ENCODE peak calls at places on chromosomes 2 and 18, in five cellular contexts. One of them, this sample, is unnamed.

GRCh38 chr2:15177103-15177502 is 384.0 kb downstream of the NBAS start:
- DNase-seq in ovary: no peak
- DNase-seq in colonic mucosa: no peak
- DNase-seq in brain microvascular endothelial cell: peak
- DNase-seq in uterus: no peak
- DNase-seq in this sample: no peak

GRCh38 chr18:56517761-56518160 is 120.6 kb downstream of the TXNL1 start:
- DNase-seq in ovary: no peak
- DNase-seq in colonic mucosa: no peak
- DNase-seq in brain microvascular endothelial cell: no peak
- DNase-seq in uterus: no peak
- DNase-seq in this sample: no peak

GRCh38 chr2:64017811-64018714 is 1.2 kb downstream of the VPS54 start:
- DNase-seq in ovary: no peak
- DNase-seq in colonic mucosa: peak
- DNase-seq in brain microvascular endothelial cell: no peak
- DNase-seq in uterus: no peak
- DNase-seq in this sample: no peak

GRCh38 chr2:239506101-239506808 is 105.4 kb upstream of the HDAC4 start:
- DNase-seq in ovary: no peak
- DNase-seq in colonic mucosa: no peak
- DNase-seq in brain microvascular endothelial cell: no peak
- DNase-seq in uterus: no peak
- DNase-seq in this sample: no peak

GRCh38 chr2:12045864-12046291 is 299.4 kb downstream of the LPIN1 start:
- DNase-seq in ovary: no peak
- DNase-seq in colonic mucosa: no peak
- DNase-seq in brain microvascular endothelial cell: no peak
- DNase-seq in uterus: no peak
- DNase-seq in this sample: no peak

GRCh38 chr2:31384351-31384750 is 30.2 kb downstream of the XDH start:
- DNase-seq in ovary: no peak
- DNase-seq in colonic mucosa: no peak
- DNase-seq in brain microvascular endothelial cell: peak
- DNase-seq in uterus: no peak
- DNase-seq in this sample: no peak

GRCh38 chr2:160271166-160272086 is 71.4 kb upstream of the ITGB6 start:
- DNase-seq in ovary: peak
- DNase-seq in colonic mucosa: no peak
- DNase-seq in brain microvascular endothelial cell: no peak
- DNase-seq in uterus: peak
- DNase-seq in this sample: peak

GRCh38 chr18:830315-830901 is 18.4 kb upstream of the YES1 start:
- DNase-seq in ovary: no peak
- DNase-seq in colonic mucosa: no peak
- DNase-seq in brain microvascular endothelial cell: peak
- DNase-seq in uterus: no peak
- DNase-seq in this sample: no peak

GRCh38 chr2:152500777-152501176 is 165.8 kb downstream of the FMNL2 start:
- DNase-seq in ovary: no peak
- DNase-seq in colonic mucosa: no peak
- DNase-seq in brain microvascular endothelial cell: no peak
- DNase-seq in uterus: no peak
- DNase-seq in this sample: peak

GRCh38 chr2:201852878-201853415 is 46.6 kb downstream of the CDK15 start:
- DNase-seq in ovary: no peak
- DNase-seq in colonic mucosa: no peak
- DNase-seq in brain microvascular endothelial cell: no peak
- DNase-seq in uterus: no peak
- DNase-seq in this sample: no peak

GRCh38 chr2:215825709-215826108 is 187.6 kb downstream of the MREG start:
- DNase-seq in ovary: no peak
- DNase-seq in colonic mucosa: no peak
- DNase-seq in brain microvascular endothelial cell: no peak
- DNase-seq in uterus: no peak
- DNase-seq in this sample: no peak

GRCh38 chr2:28175028-28175427 is 217.6 kb upstream of the FOSL2 start:
- DNase-seq in ovary: no peak
- DNase-seq in colonic mucosa: no peak
- DNase-seq in brain microvascular endothelial cell: no peak
- DNase-seq in uterus: no peak
- DNase-seq in this sample: no peak

GRCh38 chr2:11500702-11501303 is 33.0 kb upstream of the GREB1 start:
- DNase-seq in ovary: no peak
- DNase-seq in colonic mucosa: no peak
- DNase-seq in brain microvascular endothelial cell: no peak
- DNase-seq in uterus: no peak
- DNase-seq in this sample: no peak

GRCh38 chr2:151727593-151728552 is 6.4 kb downstream of the NEB start:
- DNase-seq in ovary: no peak
- DNase-seq in colonic mucosa: no peak
- DNase-seq in brain microvascular endothelial cell: no peak
- DNase-seq in uterus: no peak
- DNase-seq in this sample: no peak

GRCh38 chr2:63257473-63257872 is 206.8 kb downstream of the OTX1 start:
- DNase-seq in ovary: no peak
- DNase-seq in colonic mucosa: no peak
- DNase-seq in brain microvascular endothelial cell: no peak
- DNase-seq in uterus: no peak
- DNase-seq in this sample: no peak

GRCh38 chr2:222561817-222562424 is 94.0 kb downstream of the FARSB start:
- DNase-seq in ovary: no peak
- DNase-seq in colonic mucosa: peak
- DNase-seq in brain microvascular endothelial cell: peak
- DNase-seq in uterus: peak
- DNase-seq in this sample: no peak

GRCh38 chr2:46298522-46299351 is 1.5 kb downstream of the EPAS1 start:
- DNase-seq in ovary: peak
- DNase-seq in colonic mucosa: peak
- DNase-seq in brain microvascular endothelial cell: no peak
- DNase-seq in uterus: peak
- DNase-seq in this sample: peak

GRCh38 chr18:51077217-51077616 is 47.2 kb downstream of the SMAD4 start:
- DNase-seq in ovary: no peak
- DNase-seq in colonic mucosa: no peak
- DNase-seq in brain microvascular endothelial cell: peak
- DNase-seq in uterus: no peak
- DNase-seq in this sample: no peak

GRCh38 chr2:213317929-213318328 is 33.7 kb downstream of the SPAG16 start:
- DNase-seq in ovary: no peak
- DNase-seq in colonic mucosa: no peak
- DNase-seq in brain microvascular endothelial cell: peak
- DNase-seq in uterus: no peak
- DNase-seq in this sample: no peak

GRCh38 chr2:224268441-224268840 is 133.5 kb downstream of the FAM124B start:
- DNase-seq in ovary: no peak
- DNase-seq in colonic mucosa: no peak
- DNase-seq in brain microvascular endothelial cell: peak
- DNase-seq in uterus: no peak
- DNase-seq in this sample: no peak

GRCh38 chr2:29249666-29250253 is 134.5 kb downstream of the CLIP4 start:
- DNase-seq in ovary: no peak
- DNase-seq in colonic mucosa: no peak
- DNase-seq in brain microvascular endothelial cell: no peak
- DNase-seq in uterus: no peak
- DNase-seq in this sample: no peak

GRCh38 chr2:29014811-29015414 is 33.8 kb downstream of the TOGARAM2 start:
- DNase-seq in ovary: peak
- DNase-seq in colonic mucosa: peak
- DNase-seq in brain microvascular endothelial cell: peak
- DNase-seq in uterus: no peak
- DNase-seq in this sample: no peak

GRCh38 chr2:27442981-27443323 is 771 bp downstream of the KRTCAP3 start:
- DNase-seq in ovary: no peak
- DNase-seq in colonic mucosa: peak
- DNase-seq in brain microvascular endothelial cell: no peak
- DNase-seq in uterus: no peak
- DNase-seq in this sample: no peak

GRCh38 chr2:219626540-219626939 is 890 bp upstream of the SLC4A3 start:
- DNase-seq in ovary: peak
- DNase-seq in colonic mucosa: no peak
- DNase-seq in brain microvascular endothelial cell: no peak
- DNase-seq in uterus: peak
- DNase-seq in this sample: no peak

DNA sequence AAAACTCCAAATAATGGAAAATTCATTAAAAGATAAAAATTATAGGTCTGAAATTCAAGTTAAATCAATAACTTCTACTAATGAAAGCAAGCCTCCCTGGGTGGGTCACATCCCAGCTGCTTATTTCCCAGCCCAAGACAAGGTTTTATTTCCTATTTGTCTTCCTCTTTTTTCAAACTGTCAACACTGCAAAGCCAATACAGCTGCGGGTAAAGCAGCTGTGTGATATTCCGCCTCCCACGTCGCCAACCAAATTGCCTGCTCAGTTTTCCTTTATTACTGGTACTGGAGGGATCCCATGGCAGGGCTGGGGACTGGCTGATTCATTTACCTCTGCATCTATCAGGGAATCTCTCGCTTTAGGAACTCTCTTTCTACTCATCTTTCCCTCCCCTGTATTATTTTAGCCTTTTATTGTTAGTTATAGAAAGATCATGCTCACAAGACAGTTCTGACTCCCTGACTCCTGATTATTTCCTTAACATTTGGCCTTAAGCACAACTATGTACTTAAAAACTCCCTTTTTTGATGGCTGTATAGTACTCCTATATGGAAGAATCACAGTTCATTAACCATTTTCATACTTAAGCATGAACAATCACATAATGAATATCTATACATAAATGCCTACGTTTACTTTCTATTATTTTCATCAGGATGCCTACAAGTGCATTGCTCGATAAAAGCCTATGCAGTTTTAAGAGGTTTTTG is 253.1 kb downstream of the CDCA7 start:
- DNase-seq in ovary: no peak
- DNase-seq in colonic mucosa: peak
- DNase-seq in brain microvascular endothelial cell: no peak
- DNase-seq in uterus: no peak
- DNase-seq in this sample: no peak
- H3K4me3 ChIP-seq in ovary: no peak
- H3K4me3 ChIP-seq in colonic mucosa: no peak
- H3K4me3 ChIP-seq in brain microvascular endothelial cell: no peak
- H3K4me3 ChIP-seq in uterus: no peak
- H3K4me3 ChIP-seq in this sample: no peak

GRCh38 chr18:8619835-8620577 is 10.8 kb downstream of the RAB12 start:
- DNase-seq in ovary: no peak
- DNase-seq in colonic mucosa: no peak
- DNase-seq in brain microvascular endothelial cell: no peak
- DNase-seq in uterus: no peak
- DNase-seq in this sample: no peak

GRCh38 chr18:8620845-8621244 is 11.6 kb downstream of the RAB12 start:
- DNase-seq in ovary: no peak
- DNase-seq in colonic mucosa: no peak
- DNase-seq in brain microvascular endothelial cell: no peak
- DNase-seq in uterus: no peak
- DNase-seq in this sample: no peak

GRCh38 chr18:8616026-8616401 is 6.8 kb downstream of the RAB12 start:
- DNase-seq in ovary: no peak
- DNase-seq in colonic mucosa: no peak
- DNase-seq in brain microvascular endothelial cell: no peak
- DNase-seq in uterus: no peak
- DNase-seq in this sample: no peak

GRCh38 chr18:8617907-8618306 is 8.7 kb downstream of the RAB12 start:
- DNase-seq in ovary: no peak
- DNase-seq in colonic mucosa: no peak
- DNase-seq in brain microvascular endothelial cell: no peak
- DNase-seq in uterus: no peak
- DNase-seq in this sample: no peak

DNA sequence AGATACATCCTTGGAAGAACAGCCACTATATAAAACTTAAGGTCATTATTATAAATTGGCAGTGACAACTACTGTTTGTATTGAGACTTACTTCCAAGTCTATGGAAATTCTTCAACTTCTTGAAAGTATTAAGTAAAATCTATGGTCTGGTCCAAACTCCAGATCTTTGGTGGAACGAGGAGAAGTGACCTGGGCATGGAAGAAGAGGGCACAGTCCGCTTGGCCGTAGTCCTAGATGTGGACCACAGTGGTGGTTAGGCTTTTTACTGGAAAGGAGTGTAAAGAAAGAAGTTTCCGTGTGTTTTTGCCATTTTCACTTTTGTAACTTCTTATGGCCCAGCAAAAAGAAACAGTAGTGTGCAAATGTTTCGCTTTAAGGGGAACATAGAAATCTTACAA is 9.8 kb downstream of the RAB12 start:
- DNase-seq in ovary: no peak
- DNase-seq in colonic mucosa: no peak
- DNase-seq in brain microvascular endothelial cell: no peak
- DNase-seq in uterus: no peak
- DNase-seq in this sample: no peak
- H3K27ac ChIP-seq in ovary: no peak
- H3K27ac ChIP-seq in colonic mucosa: no peak
- H3K27ac ChIP-seq in brain microvascular endothelial cell: no peak
- H3K27ac ChIP-seq in uterus: no peak
- H3K27ac ChIP-seq in this sample: no peak

DNA sequence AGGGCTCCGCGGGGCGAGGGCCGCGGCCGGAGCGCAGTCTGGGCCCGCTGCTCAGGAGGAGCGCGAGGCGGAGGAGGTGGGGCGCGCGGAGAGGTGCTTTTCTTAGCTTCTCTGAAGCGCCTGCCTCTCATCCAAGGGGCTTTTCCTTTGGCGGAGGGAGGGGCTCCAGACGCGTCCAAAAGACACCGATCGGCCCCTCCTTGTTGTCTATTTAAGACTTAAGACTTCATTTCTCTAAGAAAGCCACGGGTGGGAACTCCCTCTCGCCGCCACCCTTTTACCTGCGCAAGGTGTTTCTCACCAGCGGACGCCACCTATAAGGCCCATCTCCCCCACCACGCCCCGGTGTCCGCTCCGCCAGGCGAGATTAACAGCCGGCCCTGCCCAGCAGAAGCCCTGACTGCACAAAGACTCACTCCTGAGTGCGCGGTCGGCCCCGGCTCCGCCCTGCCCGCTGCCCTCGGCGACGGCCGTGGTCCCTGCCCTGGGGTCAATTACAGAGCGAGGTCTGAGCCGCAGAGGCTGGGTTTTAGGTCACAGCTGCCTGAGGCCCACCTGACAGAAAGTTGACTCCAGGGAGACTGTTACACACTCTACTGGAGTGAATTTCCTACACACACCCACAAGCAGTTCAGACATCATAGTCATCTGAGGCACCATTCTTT is at the start of gene DSC2:
- DNase-seq in ovary: peak
- DNase-seq in colonic mucosa: peak
- DNase-seq in brain microvascular endothelial cell: no peak
- DNase-seq in uterus: no peak
- DNase-seq in this sample: peak
- H3K4me3 ChIP-seq in ovary: peak
- H3K4me3 ChIP-seq in colonic mucosa: peak
- H3K4me3 ChIP-seq in brain microvascular endothelial cell: peak
- H3K4me3 ChIP-seq in uterus: peak
- H3K4me3 ChIP-seq in this sample: peak

DNA sequence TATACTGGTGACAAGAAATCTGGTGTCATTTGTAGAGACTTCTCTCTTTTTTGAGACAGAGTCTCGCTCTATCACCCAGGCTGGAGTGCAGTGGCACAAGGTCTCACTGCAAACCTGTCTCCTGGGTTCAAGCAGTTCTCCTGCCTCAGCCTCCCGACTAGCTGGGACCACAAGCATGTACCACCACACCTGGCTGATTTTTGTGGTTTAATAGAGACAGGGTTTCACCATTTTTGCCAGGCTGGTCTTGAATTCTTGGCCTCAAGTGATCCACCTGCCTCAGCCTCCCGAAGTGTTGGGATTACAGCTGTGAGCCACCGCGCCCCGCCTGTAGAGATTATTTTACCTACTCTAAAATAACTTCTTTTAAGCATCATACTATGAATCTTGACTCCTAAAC is 6.5 kb downstream of the HNRNPLL start:
- DNase-seq in ovary: no peak
- DNase-seq in colonic mucosa: no peak
- DNase-seq in brain microvascular endothelial cell: no peak
- DNase-seq in uterus: no peak
- DNase-seq in this sample: no peak
- H3K27ac ChIP-seq in ovary: no peak
- H3K27ac ChIP-seq in colonic mucosa: peak
- H3K27ac ChIP-seq in brain microvascular endothelial cell: no peak
- H3K27ac ChIP-seq in uterus: no peak
- H3K27ac ChIP-seq in this sample: peak